ENCODE peak calls at places on chromosomes 1 and 21, in seven cellular contexts. D, I, H, Y, K, A and B are unnamed samples.
A peak's percentile ranks its signal among the peaks of the same experiment; 100 is the strongest.

GRCh38 chr1:84159533-84160240 is 15.6 kb downstream of the PRKACB start:
- DNase-seq in A (no peak), Y (no peak), H (no peak), K (no peak), I (no peak), D (no peak), B (no peak)

GRCh38 chr1:32349211-32349708 is 13.0 kb downstream of the FAM229A start:
- DNase-seq in A (no peak), H (peak; percentile 70), D (no peak), Y (peak; percentile 46), I (peak; percentile 64), K (peak; percentile 66), B (no peak)

GRCh38 chr1:232845521-232845920 is 40.3 kb downstream of the MAP10 start:
- DNase-seq in Y (no peak), I (peak; percentile 37), D (peak; percentile 74), H (no peak), K (no peak), A (no peak), B (no peak)

GRCh38 chr1:7717769-7718368 is 53.2 kb upstream of the VAMP3 start:
- DNase-seq in I (no peak), H (no peak), A (no peak), K (no peak), Y (no peak), D (no peak), B (no peak)

GRCh38 chr1:19067187-19067911 is 110.9 kb upstream of the IFFO2 start:
- DNase-seq in I (no peak), K (no peak), Y (peak; percentile 89), D (no peak), H (no peak), A (no peak), B (peak; percentile 11)

GRCh38 chr1:212814548-212814947 is 22.9 kb downstream of the TATDN3 start:
- DNase-seq in Y (no peak), K (no peak), D (no peak), I (no peak), A (no peak), H (no peak), B (no peak)

GRCh38 chr1:17502326-17502778 is 37.1 kb upstream of the ARHGEF10L start:
- DNase-seq in D (peak; percentile 75), H (peak; percentile 89), Y (peak; percentile 94), K (peak; percentile 92), A (peak; percentile 75), I (peak; percentile 75), B (peak; percentile 93)

GRCh38 chr1:92662048-92662447 is 122.9 kb downstream of the EVI5 start:
- DNase-seq in Y (no peak), D (no peak), I (no peak), K (no peak), H (no peak), A (no peak), B (no peak)

GRCh38 chr1:186183219-186183618 is 191.8 kb downstream of the TPR start:
- DNase-seq in H (no peak), A (peak; percentile 96), D (peak; percentile 21), K (peak; percentile 96), Y (no peak), I (peak; percentile 68), B (peak; percentile 82)

GRCh38 chr1:60958001-60958400 is 124.4 kb upstream of the NFIA start:
- DNase-seq in D (no peak), I (no peak), A (peak; percentile 31), H (no peak), Y (no peak), K (no peak), B (no peak)

GRCh38 chr21:17071093-17071492 is 441.8 kb upstream of the CXADR start:
- DNase-seq in A (peak; percentile 18), Y (no peak), H (no peak), K (no peak), D (no peak), I (no peak), B (no peak)

GRCh38 chr1:8560611-8561544 is 243.0 kb downstream of the SLC45A1 start:
- DNase-seq in A (peak; percentile 62), I (peak; percentile 32), D (peak; percentile 76), K (peak; percentile 63), Y (no peak), H (no peak), B (peak; percentile 72)

GRCh38 chr1:44819257-44819593 is 10.9 kb downstream of the BTBD19 start:
- DNase-seq in D (no peak), K (no peak), Y (no peak), H (no peak), I (no peak), A (peak; percentile 41), B (no peak)

GRCh38 chr1:205680073-205680851 is at the start of gene SLC45A3:
- DNase-seq in A (peak; percentile 13), I (no peak), H (peak; percentile 52), K (no peak), D (peak; percentile 66), Y (peak; percentile 74), B (no peak)

GRCh38 chr1:184422490-184423233 is 35.8 kb downstream of the C1orf21 start:
- DNase-seq in Y (no peak), H (no peak), A (peak; percentile 20), D (no peak), K (no peak), I (no peak), B (no peak)

GRCh38 chr1:94804442-94804837 is 15.7 kb upstream of the SLC44A3 start:
- DNase-seq in D (no peak), H (no peak), K (no peak), A (no peak), I (no peak), Y (no peak), B (no peak)
- H3K4me3 ChIP-seq in D (no peak overlapping the region), H (no peak overlapping the region), K (no peak overlapping the region), A (no peak overlapping the region), I (no peak overlapping the region), Y (no peak overlapping the region), B (no peak overlapping the region)

GRCh38 chr1:209784276-209785169 is at the start of gene C1orf74:
- DNase-seq in Y (peak; percentile 100), I (peak; percentile 96), K (peak; percentile 95), D (peak; percentile 99), A (peak; percentile 93), H (peak; percentile 99), B (peak; percentile 97)
- TF ChIP-seq CTCF in Y (no peak), I (no peak), K (no peak), D (no peak), A (no peak), H (no peak), B (no peak)

GRCh38 chr1:26959270-26959669 is 998 bp downstream of the KDF1 start:
- DNase-seq in A (no peak), K (no peak), H (no peak), D (no peak), Y (peak; percentile 26), I (no peak), B (no peak)
- H3K4me3 ChIP-seq in A (peak overlapping the region; percentile 96), K (no peak overlapping the region), H (peak overlapping the region; percentile 64), D (no peak overlapping the region), Y (peak overlapping the region; percentile 98), I (no peak overlapping the region), B (no peak overlapping the region)

DNA sequence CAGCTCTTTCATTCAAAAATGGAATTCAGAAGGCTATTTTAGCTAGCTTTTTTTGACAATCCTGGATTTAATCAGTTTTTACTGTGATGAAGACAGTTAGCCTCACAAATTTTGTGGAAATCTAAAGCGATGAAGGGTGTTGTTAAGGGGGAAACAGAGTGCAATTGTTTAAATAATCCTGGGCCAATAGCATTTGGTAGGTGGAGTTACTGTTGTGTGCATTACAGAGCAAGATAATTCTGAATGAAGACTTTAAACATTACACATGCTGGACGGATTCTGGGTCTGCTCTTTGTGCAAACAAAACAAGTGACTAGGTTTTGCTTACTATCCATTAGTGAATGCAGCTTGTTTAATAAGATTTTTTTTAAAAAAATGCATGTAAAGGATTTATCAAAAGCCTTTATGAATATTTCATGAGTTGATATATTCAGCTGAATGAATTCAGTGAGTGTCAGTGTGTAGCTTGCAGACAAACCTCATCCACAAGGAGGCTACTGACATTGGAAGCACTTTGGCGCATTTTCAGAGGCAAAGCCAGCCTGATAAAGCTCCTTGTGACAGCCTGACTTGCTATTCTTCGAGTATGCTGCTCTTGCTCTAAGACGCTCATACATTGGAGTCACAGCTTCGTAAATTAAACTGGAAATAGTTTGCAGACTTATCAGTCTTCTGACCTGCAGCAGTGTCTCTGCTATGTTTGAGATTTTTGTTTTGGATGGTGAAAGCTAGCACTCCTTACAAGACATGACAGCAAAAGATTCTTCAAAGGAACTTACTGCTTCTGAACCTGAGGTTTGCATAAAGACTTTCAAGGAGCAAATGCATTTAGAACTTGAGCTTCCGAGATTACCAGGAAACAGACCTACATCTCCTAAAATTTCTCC is 199.7 kb downstream of the PDE4B start:
- DNase-seq in D (peak; percentile 77), K (no peak), A (no peak), H (no peak), I (peak; percentile 36), Y (no peak), B (peak; percentile 2)
- TF ChIP-seq CTCF in D (peak; percentile 35), K (no peak), A (no peak), H (no peak), I (peak; percentile 12), Y (no peak), B (no peak)

DNA sequence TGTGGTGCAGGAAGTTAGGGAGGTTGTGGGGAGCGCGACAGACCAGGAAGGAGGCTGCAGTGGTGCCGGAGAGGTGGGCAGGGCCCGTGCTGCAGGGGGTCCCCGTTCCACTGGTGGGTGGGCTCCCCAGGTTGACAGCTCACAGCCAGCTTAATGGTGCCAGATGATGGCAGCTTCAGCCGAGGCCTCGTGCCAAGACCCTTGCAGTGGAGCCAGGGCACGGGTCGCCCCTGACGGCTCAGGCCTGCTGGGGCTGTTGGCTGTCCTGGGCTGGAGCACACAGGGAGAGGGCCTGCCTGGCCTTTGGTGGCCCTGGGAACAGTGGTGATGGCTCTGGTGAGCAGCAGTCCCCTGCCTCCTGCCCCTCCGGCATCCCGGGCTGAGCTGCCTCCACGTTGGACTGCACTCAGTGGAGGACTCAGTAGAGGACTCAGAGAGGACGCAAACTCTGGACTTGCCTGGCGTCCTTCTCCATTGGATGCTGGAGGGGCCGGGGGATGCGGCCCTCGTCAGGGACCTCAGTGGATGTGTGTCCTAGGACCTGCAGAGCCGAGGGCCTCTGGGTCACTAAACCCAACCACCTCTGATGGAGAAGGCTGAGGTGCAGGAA is 46.8 kb upstream of the CCDC27 start:
- DNase-seq in H (no peak), D (no peak), Y (no peak), I (no peak), K (no peak), A (no peak), B (no peak)
- H3K4me3 ChIP-seq in H (no peak overlapping the region), D (no peak overlapping the region), Y (no peak overlapping the region), I (no peak overlapping the region), K (no peak overlapping the region), A (no peak overlapping the region), B (no peak overlapping the region)

DNA sequence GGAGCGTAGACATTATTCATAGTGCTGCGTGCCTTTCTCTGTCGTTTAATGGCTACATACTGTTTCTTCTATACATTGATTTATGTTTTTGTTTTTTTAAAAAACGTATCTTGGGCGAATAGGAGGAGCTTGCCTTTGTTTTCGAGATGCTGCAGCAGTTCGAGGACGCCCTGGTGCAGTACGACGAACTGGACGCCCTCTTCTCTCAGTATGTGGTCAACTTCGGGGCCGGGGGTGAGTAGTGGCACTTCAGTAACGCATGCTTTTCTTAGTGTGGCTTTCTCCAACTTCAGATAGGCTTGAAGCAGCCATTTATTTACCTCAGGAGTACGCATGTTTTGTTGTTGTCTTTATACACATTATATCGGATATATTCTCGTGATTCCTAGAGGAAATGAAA is 46.9 kb downstream of the TRAPPC10 start:
- DNase-seq in K (no peak), H (no peak), D (no peak), A (no peak), I (no peak), Y (no peak), B (no peak)
- TF ChIP-seq CTCF in K (no peak), H (no peak), D (no peak), A (no peak), I (no peak), Y (no peak), B (no peak)

GRCh38 chr1:58983633-58984301 is 199.9 kb upstream of the JUN start:
- DNase-seq in I (no peak), K (peak; percentile 25), A (no peak), D (no peak), Y (no peak), H (no peak), B (peak; percentile 32)
- H3K4me3 ChIP-seq in I (no peak overlapping the region), K (no peak overlapping the region), A (no peak overlapping the region), D (no peak overlapping the region), Y (no peak overlapping the region), H (no peak overlapping the region), B (no peak overlapping the region)